ENCODE peak calls at places on chromosomes 5 and 9, in nine cellular contexts. P is substantia nigra, C is NCI-H524, D is GM12878, X is Karpas-422, R is EL, F is RPMI7951, Z is A172, G is GM23248. S is an unnamed sample.

GRCh38 chr5:173916233-173916632 is 28.1 kb downstream of the CPEB4 start:
- DNase-seq in P (no peak), C (no peak), D (no peak), X (peak; percentile 67), R (no peak), F (no peak), Z (no peak), G (no peak), S (no peak)

GRCh38 chr9:14482856-14483255 is 168.9 kb upstream of the NFIB start:
- DNase-seq in P (no peak), C (no peak), D (no peak), X (no peak), R (no peak), F (no peak), Z (no peak), G (no peak), S (no peak)

GRCh38 chr9:14211564-14211963 is 102.4 kb downstream of the NFIB start:
- DNase-seq in P (no peak), C (no peak), D (no peak), X (no peak), R (no peak), F (no peak), Z (no peak), G (no peak), S (no peak)

GRCh38 chr5:157100140-157100679 is 8.6 kb downstream of the HAVCR2 start:
- DNase-seq in P (no peak), C (no peak), D (peak; percentile 11), X (no peak), R (peak; percentile 21), F (peak; percentile 50), Z (peak; percentile 67), G (peak; percentile 87), S (peak; percentile 19)

GRCh38 chr5:36659406-36659805 is 53.0 kb downstream of the SLC1A3 start:
- DNase-seq in P (no peak), C (no peak), D (no peak), X (no peak), R (no peak), F (no peak), Z (no peak), G (no peak), S (no peak)

GRCh38 chr9:22682536-22683392 is 236.1 kb downstream of the DMRTA1 start:
- DNase-seq in P (no peak), C (no peak), D (no peak), X (no peak), R (peak; percentile 67), F (peak; percentile 93), Z (peak; percentile 93), G (peak; percentile 91), S (peak; percentile 6)

GRCh38 chr9:125633116-125633743 is 73.8 kb downstream of the MAPKAP1 start:
- DNase-seq in P (no peak), C (no peak), D (no peak), X (peak; percentile 46), R (no peak), F (no peak), Z (peak; percentile 61), G (peak; percentile 71), S (no peak)

GRCh38 chr9:893843-894420 is 52.4 kb downstream of the DMRT1 start:
- DNase-seq in P (peak; percentile 11), C (peak; percentile 32), D (peak; percentile 91), X (peak; percentile 84), R (peak; percentile 40), F (peak; percentile 45), Z (peak; percentile 74), G (peak; percentile 68), S (peak; percentile 48)

GRCh38 chr9:134318481-134318891 is 7.8 kb upstream of the RXRA start:
- DNase-seq in P (no peak), C (no peak), D (no peak), X (no peak), R (peak; percentile 20), F (no peak), Z (peak; percentile 38), G (peak; percentile 65), S (no peak)

GRCh38 chr9:20621553-20622329 is 558 bp downstream of the MLLT3 start:
- DNase-seq in P (peak; percentile 47), C (peak; percentile 52), D (no peak), X (peak; percentile 82), R (peak; percentile 66), F (peak; percentile 64), Z (no peak), G (peak; percentile 76), S (no peak)

GRCh38 chr9:94245651-94246050 is 13.4 kb upstream of the ZNF169 start:
- DNase-seq in P (no peak), C (no peak), D (no peak), X (no peak), R (no peak), F (no peak), Z (no peak), G (no peak), S (no peak)

GRCh38 chr5:132465095-132465707 is 25.4 kb downstream of the IRF1 start:
- DNase-seq in P (no peak), C (no peak), D (no peak), X (no peak), R (no peak), F (peak; percentile 69), Z (no peak), G (peak; percentile 36), S (no peak)

S was measured in H54.